ENCODE peak calls at places on chromosomes 12 and 14, in four cellular contexts. One of them, this sample, is unnamed.

GRCh38 chr14:91521058-91521721 is 11.1 kb upstream of the PPP4R3A start:
- DNase-seq in GDM1: no peak
- DNase-seq in fibroblast of the conjunctiva: no peak
- DNase-seq in testis: no peak
- DNase-seq in this sample: no peak

GRCh38 chr12:45292486-45293195 is 76.7 kb downstream of the ANO6 start:
- DNase-seq in GDM1: no peak
- DNase-seq in fibroblast of the conjunctiva: no peak
- DNase-seq in testis: peak; percentile 48
- DNase-seq in this sample: no peak

GRCh38 chr12:32240833-32241232 is 134.2 kb downstream of the BICD1 start:
- DNase-seq in GDM1: no peak
- DNase-seq in fibroblast of the conjunctiva: no peak
- DNase-seq in testis: no peak
- DNase-seq in this sample: no peak

GRCh38 chr12:15788266-15789214 is 648 bp downstream of the EPS8 start:
- DNase-seq in GDM1: no peak
- DNase-seq in fibroblast of the conjunctiva: no peak
- DNase-seq in testis: peak; percentile 65
- DNase-seq in this sample: no peak

GRCh38 chr14:73725116-73726024 is 11.2 kb upstream of the PNMA1 start:
- DNase-seq in GDM1: no peak
- DNase-seq in fibroblast of the conjunctiva: no peak
- DNase-seq in testis: no peak
- DNase-seq in this sample: no peak

GRCh38 chr12:93950321-93950720 is 198.1 kb upstream of the PLXNC1 start:
- DNase-seq in GDM1: no peak
- DNase-seq in fibroblast of the conjunctiva: no peak
- DNase-seq in testis: no peak
- DNase-seq in this sample: no peak

GRCh38 chr14:68952544-68953535 is 26.3 kb downstream of the ACTN1 start:
- DNase-seq in GDM1: no peak
- DNase-seq in fibroblast of the conjunctiva: peak; percentile 76
- DNase-seq in testis: peak; percentile 55
- DNase-seq in this sample: peak; percentile 45

GRCh38 chr12:32891526-32891925 is 5.1 kb downstream of the PKP2 start:
- DNase-seq in GDM1: no peak
- DNase-seq in fibroblast of the conjunctiva: no peak
- DNase-seq in testis: no peak
- DNase-seq in this sample: no peak

GRCh38 chr12:43815416-43815815 is 9.3 kb upstream of the TWF1 start:
- DNase-seq in GDM1: no peak
- DNase-seq in fibroblast of the conjunctiva: no peak
- DNase-seq in testis: no peak
- DNase-seq in this sample: no peak

GRCh38 chr14:104767634-104767918 is 14.6 kb downstream of the SIVA1 start:
- DNase-seq in GDM1: no peak
- DNase-seq in fibroblast of the conjunctiva: no peak
- DNase-seq in testis: no peak
- DNase-seq in this sample: no peak

GRCh38 chr12:108341356-108341755 is 2.2 kb upstream of the CMKLR1 start:
- DNase-seq in GDM1: no peak
- DNase-seq in fibroblast of the conjunctiva: no peak
- DNase-seq in testis: no peak
- DNase-seq in this sample: no peak

GRCh38 chr14:50763386-50764007 is 67.5 kb downstream of the NIN start:
- DNase-seq in GDM1: no peak
- DNase-seq in fibroblast of the conjunctiva: peak; percentile 76
- DNase-seq in testis: no peak
- DNase-seq in this sample: peak; percentile 85

GRCh38 chr12:26971963-26972362 is 33.7 kb downstream of the FGFR1OP2 start:
- DNase-seq in GDM1: no peak
- DNase-seq in fibroblast of the conjunctiva: no peak
- DNase-seq in testis: no peak
- DNase-seq in this sample: no peak

GRCh38 chr12:131075611-131076010 is 121.9 kb downstream of the ADGRD1 start:
- DNase-seq in GDM1: no peak
- DNase-seq in fibroblast of the conjunctiva: no peak
- DNase-seq in testis: peak; percentile 10
- DNase-seq in this sample: no peak

GRCh38 chr14:104094056-104094708 is 8.7 kb downstream of the ASPG start:
- DNase-seq in GDM1: no peak
- DNase-seq in fibroblast of the conjunctiva: no peak
- DNase-seq in testis: no peak
- DNase-seq in this sample: no peak

GRCh38 chr12:91778938-91779400 is 366.7 kb downstream of the BTG1 start:
- DNase-seq in GDM1: no peak
- DNase-seq in fibroblast of the conjunctiva: peak; percentile 57
- DNase-seq in testis: no peak
- DNase-seq in this sample: peak; percentile 52

GRCh38 chr14:34713681-34714319 is 593 bp downstream of the CFL2 start:
- DNase-seq in GDM1: no peak
- DNase-seq in fibroblast of the conjunctiva: peak; percentile 47
- DNase-seq in testis: peak; percentile 64
- DNase-seq in this sample: peak; percentile 40

GRCh38 chr12:71755146-71755892 is 656 bp downstream of the RAB21 start:
- DNase-seq in GDM1: no peak
- DNase-seq in fibroblast of the conjunctiva: no peak
- DNase-seq in testis: peak; percentile 54
- DNase-seq in this sample: peak; percentile 15

GRCh38 chr12:132788375-132789098 is 26.9 kb upstream of the ANKLE2 start:
- DNase-seq in GDM1: no peak
- DNase-seq in fibroblast of the conjunctiva: no peak
- DNase-seq in testis: no peak
- DNase-seq in this sample: no peak

GRCh38 chr12:11758838-11759509 is 109.5 kb downstream of the ETV6 start:
- DNase-seq in GDM1: no peak
- DNase-seq in fibroblast of the conjunctiva: no peak
- DNase-seq in testis: no peak
- DNase-seq in this sample: no peak

GRCh38 chr14:28952707-28953106 is 186.1 kb downstream of the FOXG1 start:
- DNase-seq in GDM1: no peak
- DNase-seq in fibroblast of the conjunctiva: no peak
- DNase-seq in testis: no peak
- DNase-seq in this sample: no peak

GRCh38 chr12:11652351-11653040 is 3.0 kb downstream of the ETV6 start:
- DNase-seq in GDM1: no peak
- DNase-seq in fibroblast of the conjunctiva: no peak
- DNase-seq in testis: peak; percentile 68
- DNase-seq in this sample: no peak

GRCh38 chr12:7995266-7995963 is 37.1 kb upstream of the FOXJ2 start:
- DNase-seq in GDM1: peak; percentile 82
- DNase-seq in fibroblast of the conjunctiva: peak; percentile 85
- DNase-seq in testis: peak; percentile 89
- DNase-seq in this sample: peak; percentile 74

This sample was measured in AG09319.